ENCODE peak calls at places on chromosomes 11 and 22, in nine cellular contexts. One of them, this sample, is unnamed.

GRCh38 chr11:123316003-123316402 is 114.1 kb upstream of the GRAMD1B start:
- DNase-seq in MM.1S: no peak
- DNase-seq in body of pancreas: no peak
- DNase-seq in CD4-positive, CD25-positive, alpha-beta regulatory T cell: no peak
- DNase-seq in BE2C: no peak
- DNase-seq in thoracic aorta: no peak
- DNase-seq in IMR-90: peak; percentile 79
- DNase-seq in right atrium auricular region: no peak
- DNase-seq in stomach: no peak
- DNase-seq in this sample: no peak

GRCh38 chr11:102974552-102975280 is 19.2 kb upstream of the MMP13 start:
- DNase-seq in MM.1S: no peak
- DNase-seq in body of pancreas: no peak
- DNase-seq in CD4-positive, CD25-positive, alpha-beta regulatory T cell: no peak
- DNase-seq in BE2C: peak; percentile 11
- DNase-seq in thoracic aorta: no peak
- DNase-seq in IMR-90: peak; percentile 84
- DNase-seq in right atrium auricular region: no peak
- DNase-seq in stomach: peak; percentile 53
- DNase-seq in this sample: no peak

GRCh38 chr22:44755956-44756361 is 3.6 kb downstream of the ARHGAP8 start:
- DNase-seq in MM.1S: no peak
- DNase-seq in body of pancreas: peak; percentile 81
- DNase-seq in CD4-positive, CD25-positive, alpha-beta regulatory T cell: no peak
- DNase-seq in BE2C: no peak
- DNase-seq in thoracic aorta: no peak
- DNase-seq in IMR-90: no peak
- DNase-seq in right atrium auricular region: no peak
- DNase-seq in stomach: peak; percentile 71
- DNase-seq in this sample: no peak

GRCh38 chr11:76672431-76673163 is 2.0 kb upstream of the LRRC32 start:
- DNase-seq in MM.1S: peak; percentile 59
- DNase-seq in body of pancreas: no peak
- DNase-seq in CD4-positive, CD25-positive, alpha-beta regulatory T cell: peak; percentile 50
- DNase-seq in BE2C: no peak
- DNase-seq in thoracic aorta: no peak
- DNase-seq in IMR-90: no peak
- DNase-seq in right atrium auricular region: no peak
- DNase-seq in stomach: no peak
- DNase-seq in this sample: peak; percentile 72

GRCh38 chr11:108494182-108494581 is 4.0 kb downstream of the POGLUT3 start:
- DNase-seq in MM.1S: no peak
- DNase-seq in body of pancreas: no peak
- DNase-seq in CD4-positive, CD25-positive, alpha-beta regulatory T cell: no peak
- DNase-seq in BE2C: no peak
- DNase-seq in thoracic aorta: no peak
- DNase-seq in IMR-90: no peak
- DNase-seq in right atrium auricular region: no peak
- DNase-seq in stomach: no peak
- DNase-seq in this sample: no peak

GRCh38 chr11:64233913-64234839 is at the start of gene VEGFB:
- DNase-seq in MM.1S: peak; percentile 63
- DNase-seq in body of pancreas: peak; percentile 74
- DNase-seq in CD4-positive, CD25-positive, alpha-beta regulatory T cell: peak; percentile 74
- DNase-seq in BE2C: peak; percentile 64
- DNase-seq in thoracic aorta: no peak
- DNase-seq in IMR-90: peak; percentile 26
- DNase-seq in right atrium auricular region: no peak
- DNase-seq in stomach: peak; percentile 81
- DNase-seq in this sample: peak; percentile 74

GRCh38 chr22:24305260-24305692 is 34.6 kb downstream of the SPECC1L start:
- DNase-seq in MM.1S: no peak
- DNase-seq in body of pancreas: no peak
- DNase-seq in CD4-positive, CD25-positive, alpha-beta regulatory T cell: no peak
- DNase-seq in BE2C: no peak
- DNase-seq in thoracic aorta: no peak
- DNase-seq in IMR-90: peak; percentile 4
- DNase-seq in right atrium auricular region: no peak
- DNase-seq in stomach: no peak
- DNase-seq in this sample: peak; percentile 28

GRCh38 chr22:35629406-35630234 is 12.5 kb upstream of the MB start:
- DNase-seq in MM.1S: peak; percentile 31
- DNase-seq in body of pancreas: peak; percentile 71
- DNase-seq in CD4-positive, CD25-positive, alpha-beta regulatory T cell: no peak
- DNase-seq in BE2C: no peak
- DNase-seq in thoracic aorta: peak; percentile 73
- DNase-seq in IMR-90: peak; percentile 98
- DNase-seq in right atrium auricular region: peak; percentile 91
- DNase-seq in stomach: peak; percentile 50
- DNase-seq in this sample: peak; percentile 16

GRCh38 chr11:12394601-12395000 is 17.2 kb downstream of the PARVA start:
- DNase-seq in MM.1S: no peak
- DNase-seq in body of pancreas: no peak
- DNase-seq in CD4-positive, CD25-positive, alpha-beta regulatory T cell: no peak
- DNase-seq in BE2C: no peak
- DNase-seq in thoracic aorta: no peak
- DNase-seq in IMR-90: no peak
- DNase-seq in right atrium auricular region: no peak
- DNase-seq in stomach: no peak
- DNase-seq in this sample: no peak

GRCh38 chr11:12392672-12393071 is 15.3 kb downstream of the PARVA start:
- DNase-seq in MM.1S: no peak
- DNase-seq in body of pancreas: no peak
- DNase-seq in CD4-positive, CD25-positive, alpha-beta regulatory T cell: no peak
- DNase-seq in BE2C: no peak
- DNase-seq in thoracic aorta: no peak
- DNase-seq in IMR-90: no peak
- DNase-seq in right atrium auricular region: no peak
- DNase-seq in stomach: no peak
- DNase-seq in this sample: no peak

GRCh38 chr11:12395333-12395732 is 18.0 kb downstream of the PARVA start:
- DNase-seq in MM.1S: no peak
- DNase-seq in body of pancreas: no peak
- DNase-seq in CD4-positive, CD25-positive, alpha-beta regulatory T cell: no peak
- DNase-seq in BE2C: no peak
- DNase-seq in thoracic aorta: no peak
- DNase-seq in IMR-90: no peak
- DNase-seq in right atrium auricular region: no peak
- DNase-seq in stomach: no peak
- DNase-seq in this sample: no peak

GRCh38 chr11:12390687-12391110 is 13.3 kb downstream of the PARVA start:
- DNase-seq in MM.1S: no peak
- DNase-seq in body of pancreas: peak; percentile 38
- DNase-seq in CD4-positive, CD25-positive, alpha-beta regulatory T cell: no peak
- DNase-seq in BE2C: no peak
- DNase-seq in thoracic aorta: no peak
- DNase-seq in IMR-90: no peak
- DNase-seq in right atrium auricular region: no peak
- DNase-seq in stomach: no peak
- DNase-seq in this sample: no peak

GRCh38 chr11:12393691-12394090 is 16.3 kb downstream of the PARVA start:
- DNase-seq in MM.1S: no peak
- DNase-seq in body of pancreas: no peak
- DNase-seq in CD4-positive, CD25-positive, alpha-beta regulatory T cell: no peak
- DNase-seq in BE2C: no peak
- DNase-seq in thoracic aorta: no peak
- DNase-seq in IMR-90: no peak
- DNase-seq in right atrium auricular region: no peak
- DNase-seq in stomach: no peak
- DNase-seq in this sample: no peak
- H3K4me1 ChIP-seq in MM.1S: no peaks in the 10 kb centered on the region
- H3K4me1 ChIP-seq in body of pancreas: peaks cover 51% of the 10 kb centered on the region
- H3K4me1 ChIP-seq in CD4-positive, CD25-positive, alpha-beta regulatory T cell: peaks cover 2% of the 10 kb centered on the region
- H3K4me1 ChIP-seq in BE2C: peaks cover 26% of the 10 kb centered on the region
- H3K4me1 ChIP-seq in thoracic aorta: peaks cover 24% of the 10 kb centered on the region
- H3K4me1 ChIP-seq in IMR-90: peaks cover 34% of the 10 kb centered on the region
- H3K4me1 ChIP-seq in right atrium auricular region: no peaks in the 10 kb centered on the region
- H3K4me1 ChIP-seq in stomach: peaks cover 23% of the 10 kb centered on the region
- H3K4me1 ChIP-seq in this sample: no peaks in the 10 kb centered on the region

GRCh38 chr22:46573781-46574437 is 36.5 kb upstream of the CELSR1 start:
- DNase-seq in MM.1S: no peak
- DNase-seq in body of pancreas: peak; percentile 60
- DNase-seq in CD4-positive, CD25-positive, alpha-beta regulatory T cell: no peak
- DNase-seq in BE2C: no peak
- DNase-seq in thoracic aorta: no peak
- DNase-seq in IMR-90: no peak
- DNase-seq in right atrium auricular region: no peak
- DNase-seq in stomach: no peak
- DNase-seq in this sample: no peak
- H3K4me1 ChIP-seq in MM.1S: peaks cover 15% of the 10 kb centered on the region
- H3K4me1 ChIP-seq in body of pancreas: peaks cover 56% of the 10 kb centered on the region
- H3K4me1 ChIP-seq in CD4-positive, CD25-positive, alpha-beta regulatory T cell: peaks cover 28% of the 10 kb centered on the region
- H3K4me1 ChIP-seq in BE2C: peaks cover 21% of the 10 kb centered on the region
- H3K4me1 ChIP-seq in thoracic aorta: peaks cover 15% of the 10 kb centered on the region
- H3K4me1 ChIP-seq in IMR-90: peaks cover 12% of the 10 kb centered on the region
- H3K4me1 ChIP-seq in right atrium auricular region: no peaks in the 10 kb centered on the region
- H3K4me1 ChIP-seq in stomach: peaks cover 55% of the 10 kb centered on the region
- H3K4me1 ChIP-seq in this sample: peaks cover 26% of the 10 kb centered on the region

GRCh38 chr11:119484741-119485605 is 62.0 kb upstream of the THY1 start:
- DNase-seq in MM.1S: no peak
- DNase-seq in body of pancreas: no peak
- DNase-seq in CD4-positive, CD25-positive, alpha-beta regulatory T cell: no peak
- DNase-seq in BE2C: no peak
- DNase-seq in thoracic aorta: no peak
- DNase-seq in IMR-90: no peak
- DNase-seq in right atrium auricular region: peak; percentile 48
- DNase-seq in stomach: peak; percentile 24
- DNase-seq in this sample: peak; percentile 12

GRCh38 chr11:119486691-119487259 is 63.8 kb upstream of the THY1 start:
- DNase-seq in MM.1S: no peak
- DNase-seq in body of pancreas: no peak
- DNase-seq in CD4-positive, CD25-positive, alpha-beta regulatory T cell: no peak
- DNase-seq in BE2C: peak; percentile 7
- DNase-seq in thoracic aorta: no peak
- DNase-seq in IMR-90: no peak
- DNase-seq in right atrium auricular region: no peak
- DNase-seq in stomach: peak; percentile 23
- DNase-seq in this sample: no peak

GRCh38 chr11:119488256-119488995 is 65.5 kb upstream of the THY1 start:
- DNase-seq in MM.1S: no peak
- DNase-seq in body of pancreas: no peak
- DNase-seq in CD4-positive, CD25-positive, alpha-beta regulatory T cell: no peak
- DNase-seq in BE2C: peak; percentile 5
- DNase-seq in thoracic aorta: no peak
- DNase-seq in IMR-90: no peak
- DNase-seq in right atrium auricular region: no peak
- DNase-seq in stomach: no peak
- DNase-seq in this sample: no peak

GRCh38 chr11:119483881-119484371 is 61.0 kb upstream of the THY1 start:
- DNase-seq in MM.1S: no peak
- DNase-seq in body of pancreas: no peak
- DNase-seq in CD4-positive, CD25-positive, alpha-beta regulatory T cell: no peak
- DNase-seq in BE2C: no peak
- DNase-seq in thoracic aorta: no peak
- DNase-seq in IMR-90: no peak
- DNase-seq in right atrium auricular region: no peak
- DNase-seq in stomach: no peak
- DNase-seq in this sample: no peak

DNA sequence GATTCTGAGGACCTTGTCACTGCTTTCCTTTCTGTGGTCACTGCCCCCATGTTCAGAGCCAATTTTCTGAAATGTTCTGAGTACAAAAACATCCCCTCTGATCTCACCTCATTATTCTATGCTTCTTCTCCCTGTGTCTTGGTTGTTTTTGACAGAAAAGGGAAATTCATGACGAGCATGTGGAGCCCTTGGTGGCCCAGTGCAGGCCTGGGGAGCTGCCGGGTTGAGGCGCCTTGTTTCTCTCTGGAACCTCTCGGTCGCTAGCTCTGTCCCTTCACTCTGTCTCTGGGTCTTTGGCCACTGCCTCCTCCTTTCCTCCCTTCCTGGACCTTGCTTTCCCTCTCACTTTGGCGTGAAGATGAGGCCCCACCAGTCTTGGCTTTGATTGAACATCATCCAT is 63.0 kb upstream of the THY1 start:
- DNase-seq in MM.1S: no peak
- DNase-seq in body of pancreas: no peak
- DNase-seq in CD4-positive, CD25-positive, alpha-beta regulatory T cell: no peak
- DNase-seq in BE2C: no peak
- DNase-seq in thoracic aorta: no peak
- DNase-seq in IMR-90: no peak
- DNase-seq in right atrium auricular region: no peak
- DNase-seq in stomach: no peak
- DNase-seq in this sample: no peak
- H3K4me1 ChIP-seq in MM.1S: no peaks in the 10 kb centered on the region
- H3K4me1 ChIP-seq in body of pancreas: peaks cover 7% of the 10 kb centered on the region
- H3K4me1 ChIP-seq in CD4-positive, CD25-positive, alpha-beta regulatory T cell: peaks cover 3% of the 10 kb centered on the region
- H3K4me1 ChIP-seq in BE2C: peaks cover 4% of the 10 kb centered on the region
- H3K4me1 ChIP-seq in thoracic aorta: no peaks in the 10 kb centered on the region
- H3K4me1 ChIP-seq in IMR-90: no peaks in the 10 kb centered on the region
- H3K4me1 ChIP-seq in right atrium auricular region: no peaks in the 10 kb centered on the region
- H3K4me1 ChIP-seq in stomach: peaks cover 10% of the 10 kb centered on the region
- H3K4me1 ChIP-seq in this sample: no peaks in the 10 kb centered on the region

GRCh38 chr11:70319694-70320093 is 49.2 kb downstream of the PPFIA1 start:
- DNase-seq in MM.1S: no peak
- DNase-seq in body of pancreas: no peak
- DNase-seq in CD4-positive, CD25-positive, alpha-beta regulatory T cell: no peak
- DNase-seq in BE2C: no peak
- DNase-seq in thoracic aorta: no peak
- DNase-seq in IMR-90: no peak
- DNase-seq in right atrium auricular region: no peak
- DNase-seq in stomach: no peak
- DNase-seq in this sample: no peak

GRCh38 chr11:70314730-70315129 is 44.2 kb downstream of the PPFIA1 start:
- DNase-seq in MM.1S: no peak
- DNase-seq in body of pancreas: no peak
- DNase-seq in CD4-positive, CD25-positive, alpha-beta regulatory T cell: no peak
- DNase-seq in BE2C: peak; percentile 24
- DNase-seq in thoracic aorta: no peak
- DNase-seq in IMR-90: no peak
- DNase-seq in right atrium auricular region: no peak
- DNase-seq in stomach: no peak
- DNase-seq in this sample: no peak

GRCh38 chr11:70315726-70316125 is 45.2 kb downstream of the PPFIA1 start:
- DNase-seq in MM.1S: no peak
- DNase-seq in body of pancreas: no peak
- DNase-seq in CD4-positive, CD25-positive, alpha-beta regulatory T cell: no peak
- DNase-seq in BE2C: no peak
- DNase-seq in thoracic aorta: no peak
- DNase-seq in IMR-90: no peak
- DNase-seq in right atrium auricular region: no peak
- DNase-seq in stomach: no peak
- DNase-seq in this sample: no peak

GRCh38 chr11:70313945-70314344 is 43.5 kb downstream of the PPFIA1 start:
- DNase-seq in MM.1S: no peak
- DNase-seq in body of pancreas: no peak
- DNase-seq in CD4-positive, CD25-positive, alpha-beta regulatory T cell: no peak
- DNase-seq in BE2C: no peak
- DNase-seq in thoracic aorta: no peak
- DNase-seq in IMR-90: no peak
- DNase-seq in right atrium auricular region: no peak
- DNase-seq in stomach: no peak
- DNase-seq in this sample: no peak

DNA sequence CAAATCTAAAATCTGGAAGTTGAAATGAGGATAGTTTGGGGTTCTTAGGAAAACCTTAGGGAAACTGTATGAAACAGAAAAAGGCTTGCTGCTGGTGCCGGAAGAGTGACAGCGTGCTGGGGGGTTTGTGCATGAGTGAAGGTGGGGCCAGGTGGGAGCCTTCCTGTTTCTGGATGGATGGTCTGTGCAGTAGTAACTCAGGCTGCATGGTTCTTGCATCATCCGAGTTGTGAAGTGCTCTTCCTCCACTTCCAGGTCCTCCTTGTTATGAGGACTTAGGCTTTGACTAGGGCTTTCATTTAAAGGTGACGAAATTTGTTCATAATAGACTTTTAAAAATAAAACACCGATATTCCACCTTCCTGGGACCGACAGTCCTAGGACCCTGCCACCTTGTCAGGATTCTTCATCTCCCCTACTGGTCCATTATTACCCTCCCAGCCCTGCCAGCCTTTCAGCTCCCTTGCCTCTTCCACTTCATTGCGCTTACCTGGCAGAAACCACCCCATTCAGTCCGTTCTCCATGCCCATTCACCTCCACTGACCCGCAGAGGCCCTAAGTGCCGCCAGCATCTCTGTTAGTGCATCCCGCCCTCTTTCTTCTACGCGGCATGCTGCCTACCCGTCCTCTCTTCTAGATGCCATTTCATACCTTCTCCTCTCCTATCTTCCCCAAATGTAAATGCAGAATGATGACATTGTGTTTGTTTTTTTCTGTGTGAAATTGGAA is 47.3 kb downstream of the PPFIA1 start:
- DNase-seq in MM.1S: no peak
- DNase-seq in body of pancreas: no peak
- DNase-seq in CD4-positive, CD25-positive, alpha-beta regulatory T cell: no peak
- DNase-seq in BE2C: no peak
- DNase-seq in thoracic aorta: no peak
- DNase-seq in IMR-90: no peak
- DNase-seq in right atrium auricular region: no peak
- DNase-seq in stomach: no peak
- DNase-seq in this sample: no peak
- H3K4me1 ChIP-seq in MM.1S: no peaks in the 10 kb centered on the region
- H3K4me1 ChIP-seq in body of pancreas: no peaks in the 10 kb centered on the region
- H3K4me1 ChIP-seq in CD4-positive, CD25-positive, alpha-beta regulatory T cell: no peaks in the 10 kb centered on the region
- H3K4me1 ChIP-seq in BE2C: no peaks in the 10 kb centered on the region
- H3K4me1 ChIP-seq in thoracic aorta: no peaks in the 10 kb centered on the region
- H3K4me1 ChIP-seq in IMR-90: peaks cover 1% of the 10 kb centered on the region
- H3K4me1 ChIP-seq in right atrium auricular region: no peaks in the 10 kb centered on the region
- H3K4me1 ChIP-seq in stomach: peaks cover 6% of the 10 kb centered on the region
- H3K4me1 ChIP-seq in this sample: no peaks in the 10 kb centered on the region